ENCODE peak calls at places on chromosomes 16 and 17, in five cellular contexts. H is GM13976; F is D341Med; Y is mucosa of gallbladder; P is activated CD8-positive, alpha-beta memory T cell treated with anti-CD3 and anti-CD28 coated beads for 1 hour. E is an unnamed sample.

GRCh38 chr17:4195306-4195705 is 52.3 kb downstream of the CYB5D2 start:
- DNase-seq in H (no peak), F (no peak), Y (no peak), P (no peak), E (no peak)

GRCh38 chr17:39706921-39707337 is 7.1 kb downstream of the ERBB2 start:
- DNase-seq in H (no peak), F (no peak), Y (no peak), P (no peak), E (no peak)

GRCh38 chr17:3026856-3027751 is 36.3 kb downstream of the OR1D5 start:
- DNase-seq in H (no peak), F (peak), Y (no peak), P (no peak), E (no peak)

GRCh38 chr17:3885970-3886369 is 6.9 kb downstream of the CAMKK1 start:
- DNase-seq in H (no peak), F (no peak), Y (no peak), P (no peak), E (no peak)

GRCh38 chr17:81509048-81509686 is 3.4 kb downstream of the ACTG1 start:
- DNase-seq in H (no peak), F (no peak), Y (no peak), P (no peak), E (no peak)

GRCh38 chr16:66030036-66030435 is 336.5 kb upstream of the CDH5 start:
- DNase-seq in H (no peak), F (no peak), Y (no peak), P (no peak), E (no peak)

GRCh38 chr16:21023509-21024202 is 123.1 kb downstream of the LYRM1 start:
- DNase-seq in H (no peak), F (no peak), Y (no peak), P (no peak), E (no peak)

GRCh38 chr17:21419299-21420239 is 43.4 kb downstream of the KCNJ12 start:
- DNase-seq in H (no peak), F (no peak), Y (no peak), P (peak), E (no peak)

GRCh38 chr17:78022425-78022824 is 63.9 kb downstream of the TNRC6C start:
- DNase-seq in H (no peak), F (no peak), Y (no peak), P (no peak), E (no peak)

GRCh38 chr17:36182176-36183000 is 6.0 kb upstream of the TBC1D3B start:
- DNase-seq in H (no peak), F (peak), Y (no peak), P (no peak), E (no peak)

GRCh38 chr17:9658593-9659211 is 13.4 kb downstream of the USP43 start:
- DNase-seq in H (no peak), F (no peak), Y (no peak), P (no peak), E (no peak)